ENCODE peak calls at places on chromosomes 6 and 20, in seven cellular contexts. K, L, G, Y, Q, X and J are unnamed samples. For H3K4me1 and H3K9me3, the result is how much of the 10 kb centered on the place peaks cover.

GRCh38 chr20:57389695-57390603 is 1.2 kb upstream of the RBM38 start:
- DNase-seq in Y (peak), Q (no peak), K (no peak), L (peak), X (peak), G (peak), J (peak)

GRCh38 chr6:36423101-36423824 is 19.4 kb downstream of the PXT1 start:
- DNase-seq in X (peak), L (peak), Q (peak), Y (peak), K (peak), G (peak), J (peak)

GRCh38 chr20:47041500-47041899 is 146.9 kb downstream of the EYA2 start:
- DNase-seq in X (no peak), G (no peak), K (no peak), Y (no peak), L (no peak), Q (no peak), J (no peak)

GRCh38 chr20:44137210-44137781 is 49.7 kb downstream of the JPH2 start:
- DNase-seq in Q (peak), G (peak), L (no peak), Y (no peak), X (peak), K (peak), J (no peak)

GRCh38 chr6:1409774-1410465 is 20.5 kb downstream of the FOXF2 start:
- DNase-seq in G (no peak), K (no peak), Q (no peak), Y (no peak), X (no peak), L (no peak), J (no peak)

GRCh38 chr6:93849857-93850256 is 430.5 kb upstream of the EPHA7 start:
- DNase-seq in Y (no peak), Q (no peak), K (no peak), G (no peak), L (no peak), X (no peak), J (no peak)

GRCh38 chr6:44859901-44860410 is 468.2 kb upstream of the RUNX2 start:
- DNase-seq in G (no peak), L (no peak), X (no peak), K (no peak), Y (no peak), Q (no peak), J (no peak)

GRCh38 chr20:53809242-53809641 is 215.6 kb upstream of the ZNF217 start:
- DNase-seq in X (no peak), L (no peak), Y (no peak), G (no peak), Q (no peak), K (no peak), J (no peak)

GRCh38 chr6:26305097-26305841 is 59.7 kb upstream of the BTN3A2 start:
- DNase-seq in L (peak), K (peak), G (peak), X (no peak), Y (peak), Q (peak), J (peak)

GRCh38 chr6:167554854-167555253 is 230.0 kb downstream of the TTLL2 start:
- DNase-seq in Y (no peak), X (no peak), K (no peak), G (no peak), Q (no peak), L (no peak), J (no peak)

GRCh38 chr6:118580585-118581419 is 32.7 kb downstream of the PLN start:
- DNase-seq in L (no peak), Y (peak), G (no peak), K (peak), Q (no peak), X (peak), J (no peak)

GRCh38 chr20:41889125-41889870 is 271.1 kb upstream of the CHD6 start:
- DNase-seq in Q (no peak), G (no peak), X (no peak), Y (no peak), K (no peak), L (no peak), J (no peak)

GRCh38 chr20:39823239-39823638 is 861.1 kb downstream of the DHX35 start:
- DNase-seq in K (no peak), G (no peak), L (no peak), X (no peak), Y (no peak), Q (no peak), J (no peak)

GRCh38 chr6:55399331-55399730 is 72.1 kb downstream of the GFRAL start:
- DNase-seq in L (no peak), K (no peak), Q (no peak), X (no peak), G (no peak), Y (no peak), J (no peak)

GRCh38 chr20:45098096-45098773 is 2.7 kb downstream of the KCNS1 start:
- DNase-seq in Y (no peak), K (peak), G (no peak), Q (peak), X (no peak), L (no peak), J (no peak)

GRCh38 chr6:40444811-40445210 is 142.4 kb downstream of the LRFN2 start:
- DNase-seq in X (no peak), L (no peak), Y (no peak), G (no peak), Q (no peak), K (no peak), J (no peak)

GRCh38 chr20:35319206-35320197 is 27.3 kb upstream of the FAM83C start:
- DNase-seq in X (no peak), G (no peak), Q (no peak), K (no peak), Y (no peak), L (no peak), J (no peak)

GRCh38 chr6:127342296-127342945 is 988 bp downstream of the ECHDC1 start:
- DNase-seq in Q (no peak), X (no peak), L (no peak), K (peak), G (no peak), Y (no peak), J (no peak)

GRCh38 chr6:30200551-30201281 is 12.5 kb downstream of the TRIM26 start:
- DNase-seq in G (no peak), Y (no peak), L (no peak), X (no peak), Q (no peak), K (no peak), J (no peak)

GRCh38 chr20:36861875-36862801 is 13.8 kb upstream of the TLDC2 start:
- DNase-seq in G (peak), K (peak), Y (no peak), Q (peak), L (no peak), X (peak), J (no peak)

GRCh38 chr6:75524322-75524972 is 30.8 kb upstream of the FILIP1 start:
- DNase-seq in Y (no peak), L (no peak), K (no peak), X (no peak), Q (no peak), G (no peak), J (no peak)

GRCh38 chr20:45918182-45918737 is 6.3 kb upstream of the PLTP start:
- DNase-seq in X (no peak), Q (no peak), L (no peak), G (no peak), Y (no peak), K (no peak), J (no peak)

GRCh38 chr6:13392462-13392861 is 64.1 kb upstream of the TBC1D7 start:
- DNase-seq in L (no peak), Y (no peak), K (no peak), G (no peak), X (no peak), Q (no peak), J (no peak)

GRCh38 chr20:63189846-63190559 is 25.9 kb downstream of the YTHDF1 start:
- DNase-seq in K (no peak), Y (no peak), Q (no peak), X (no peak), L (no peak), G (no peak), J (no peak)

GRCh38 chr6:147382945-147383554 is 125.4 kb upstream of the SAMD5 start:
- DNase-seq in K (peak), Q (no peak), L (no peak), G (no peak), Y (no peak), X (no peak), J (no peak)

GRCh38 chr6:24932832-24933231 is 2.9 kb downstream of the RIPOR2 start:
- DNase-seq in Q (no peak), K (no peak), Y (no peak), L (no peak), G (no peak), X (no peak), J (no peak)

GRCh38 chr20:53880108-53880641 is 190.2 kb downstream of the BCAS1 start:
- DNase-seq in X (no peak), K (no peak), L (no peak), G (no peak), Y (no peak), Q (no peak), J (no peak)

GRCh38 chr6:28368522-28368921 is 18.8 kb downstream of the ZKSCAN3 start:
- DNase-seq in Y (no peak), G (no peak), K (no peak), Q (no peak), X (no peak), L (no peak), J (no peak)

GRCh38 chr6:112286010-112286409 is 31.6 kb upstream of the LAMA4 start:
- DNase-seq in K (no peak), Y (peak), L (no peak), X (no peak), G (no peak), Q (no peak), J (peak)

GRCh38 chr20:57412347-57413029 is 21.3 kb downstream of the RBM38 start:
- DNase-seq in X (no peak), L (no peak), G (no peak), Y (peak), K (no peak), Q (no peak), J (no peak)

GRCh38 chr6:57029213-57029612 is 17.3 kb upstream of the KIAA1586 start:
- DNase-seq in Y (no peak), L (no peak), G (no peak), Q (no peak), K (no peak), X (no peak), J (no peak)

GRCh38 chr20:46222521-46223007 is 85.7 kb downstream of the CDH22 start:
- DNase-seq in Y (no peak), G (no peak), X (no peak), Q (peak), L (no peak), K (peak), J (no peak)

GRCh38 chr6:158008894-158009891 is 27.5 kb downstream of the SYNJ2 start:
- DNase-seq in K (no peak), X (peak), Q (no peak), L (no peak), G (peak), Y (no peak), J (peak)

GRCh38 chr20:62029951-62030350 is 35.7 kb downstream of the TAF4 start:
- DNase-seq in K (no peak), Y (no peak), G (peak), Q (no peak), X (no peak), L (no peak), J (no peak)

GRCh38 chr6:55758156-55758942 is 117.0 kb downstream of the BMP5 start:
- DNase-seq in Y (no peak), K (no peak), Q (no peak), L (no peak), X (peak), G (no peak), J (no peak)

GRCh38 chr6:128491041-128491642 is 29.3 kb downstream of the PTPRK start:
- DNase-seq in L (no peak), G (no peak), X (no peak), Y (no peak), K (no peak), Q (no peak), J (no peak)

GRCh38 chr6:28380381-28380780 is 19.2 kb downstream of the ZSCAN12 start:
- DNase-seq in G (no peak), K (no peak), X (no peak), Y (no peak), L (no peak), Q (no peak), J (no peak)

GRCh38 chr6:84224251-84224650 is 3.2 kb downstream of the CEP162 start:
- DNase-seq in X (no peak), Q (no peak), L (no peak), K (no peak), G (no peak), Y (no peak), J (no peak)

DNA sequence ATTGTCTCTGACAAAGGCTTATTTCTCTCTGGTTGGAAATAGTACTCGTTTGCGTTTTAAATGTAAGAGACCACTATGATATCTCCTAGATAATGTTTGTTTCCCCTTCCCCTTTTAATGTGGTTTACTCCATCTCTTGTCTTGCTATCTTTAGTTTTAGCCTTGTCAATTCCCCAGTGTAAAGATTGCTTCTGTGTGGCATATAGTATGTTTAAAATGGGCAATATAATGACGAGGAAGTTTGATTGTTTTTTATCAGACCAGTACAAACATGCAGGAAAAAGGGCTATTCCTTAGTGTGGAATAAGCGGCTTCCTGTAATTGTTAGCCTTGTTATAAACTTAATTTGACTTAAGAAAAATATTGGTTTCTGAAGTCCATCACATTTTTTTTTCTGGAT is 3.1 kb downstream of the QKI start:
- DNase-seq in G (no peak), X (no peak), K (no peak), Q (no peak), L (no peak), Y (no peak), J (no peak)
- H3K4me1 ChIP-seq in G (under half), X (under half), K (under half), Q (under half), L (under half), Y (under half), J (under half)

DNA sequence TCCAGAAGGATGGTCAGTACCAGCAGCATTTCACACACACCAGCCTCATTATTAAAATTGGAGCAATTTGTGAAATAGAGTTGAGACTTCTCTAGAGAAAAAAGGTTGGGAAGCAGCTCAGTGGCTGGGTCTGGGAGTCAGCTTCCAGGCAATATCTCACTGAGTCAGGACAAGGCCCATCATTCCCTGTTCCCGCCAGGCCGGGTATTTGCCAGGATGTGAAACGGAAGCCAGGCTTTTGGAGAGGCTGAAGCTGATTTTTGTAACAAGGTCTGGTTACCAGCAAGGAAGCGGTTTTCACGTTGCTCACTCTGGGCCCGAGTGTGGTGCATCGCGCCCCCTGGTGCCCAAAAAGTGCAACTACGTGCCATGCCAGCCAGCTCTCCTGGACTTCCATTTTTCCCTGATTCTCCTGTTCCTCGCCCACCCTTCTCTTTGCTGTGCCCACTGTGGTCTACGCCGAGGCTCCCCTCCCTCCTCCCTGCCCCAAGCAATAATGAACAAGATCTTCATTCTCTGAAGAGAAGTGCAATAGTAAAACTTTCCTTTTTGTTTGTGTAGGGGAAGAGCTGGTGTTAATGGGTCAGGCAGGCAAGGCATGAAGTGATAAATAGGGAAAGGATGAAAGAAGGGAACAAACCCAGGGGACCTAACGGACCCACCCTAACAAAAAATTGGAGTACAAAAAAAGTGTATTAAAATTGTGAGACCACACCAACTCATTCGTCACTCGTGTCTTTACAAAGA is 67.1 kb downstream of the ZBTB2 start:
- DNase-seq in X (peak), Q (peak), L (peak), Y (peak), G (peak), K (peak), J (peak)
- H3K9me3 ChIP-seq in X (under half), Q (under half), L (under half), Y (under half), G (under half), K (under half), J (under half)

DNA sequence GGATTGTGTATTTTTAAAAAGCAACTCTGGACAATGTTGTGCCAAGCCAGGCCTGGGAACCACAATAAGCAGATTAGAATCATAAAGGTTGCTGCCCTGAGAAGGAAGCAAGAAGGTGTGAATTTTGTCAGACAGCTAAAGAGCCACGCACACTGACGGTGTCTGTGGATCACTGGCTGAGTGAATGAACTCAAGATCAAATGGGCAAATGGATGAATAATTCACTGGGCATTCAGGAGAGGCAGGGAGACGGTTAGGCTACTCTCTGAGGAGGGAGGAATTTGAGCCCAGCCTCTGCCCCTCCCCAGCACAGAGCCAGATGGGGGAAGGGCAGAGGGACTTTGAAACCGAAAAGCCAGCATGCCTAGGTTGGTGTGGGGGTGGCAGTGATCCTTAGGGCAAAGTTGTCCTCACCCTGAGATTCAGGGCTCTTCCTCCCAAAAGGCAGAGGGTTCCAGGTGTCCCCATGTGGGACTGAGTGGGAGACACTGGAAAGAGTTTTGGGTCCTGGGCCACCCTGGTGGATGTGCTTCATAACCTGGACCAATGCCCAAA is 19.5 kb upstream of the SLC22A7 start:
- DNase-seq in Q (no peak), X (no peak), L (no peak), K (no peak), G (no peak), Y (no peak), J (no peak)
- H3K4me3 ChIP-seq in Q (no peak), X (no peak), L (no peak), K (no peak), G (no peak), Y (no peak), J (no peak)

DNA sequence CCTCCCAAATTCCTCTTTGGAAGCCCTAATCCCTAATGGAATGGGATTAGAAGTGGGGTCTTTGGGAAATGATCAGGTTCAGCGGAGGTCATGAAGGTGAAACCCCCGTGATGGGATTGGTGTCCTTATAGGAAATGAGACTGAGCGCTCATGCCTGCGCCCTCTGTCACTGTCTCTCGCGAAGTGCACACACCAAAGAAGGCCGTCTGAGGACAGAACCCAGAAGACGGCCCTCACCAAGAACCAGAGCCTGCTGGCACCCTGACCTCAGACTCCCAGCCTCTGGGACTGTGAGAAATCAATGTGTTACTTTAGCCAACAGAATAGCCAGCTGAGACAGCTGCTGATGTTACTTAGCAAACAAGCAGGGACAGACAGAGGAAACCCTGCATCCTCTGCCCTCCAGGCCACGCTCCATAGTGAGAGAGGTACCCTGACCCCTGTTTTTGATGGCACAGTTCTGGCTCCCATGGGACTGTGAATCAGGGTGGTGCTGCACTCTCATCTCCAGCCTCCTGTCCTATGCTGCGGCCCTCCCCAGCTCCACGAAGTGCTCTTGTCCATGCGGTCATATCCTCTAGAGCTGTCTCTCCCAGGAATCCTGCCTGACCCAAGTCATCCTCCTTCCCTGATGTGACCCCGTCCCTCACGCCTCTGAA is 369.3 kb downstream of the ZFAND3 start:
- DNase-seq in K (no peak), X (no peak), L (no peak), G (peak), Y (no peak), Q (no peak), J (no peak)
- H3K4me1 ChIP-seq in K (under half), X (under half), L (under half), G (under half), Y (under half), Q (under half), J (under half)

GRCh38 chr20:31998246-31998645 is 12.0 kb upstream of the CCM2L start:
- DNase-seq in K (no peak), L (no peak), G (no peak), Q (no peak), X (no peak), Y (no peak), J (no peak)

GRCh38 chr20:31992086-31992485 is 18.2 kb upstream of the CCM2L start:
- DNase-seq in G (no peak), X (no peak), Q (no peak), L (no peak), K (no peak), Y (no peak), J (no peak)

GRCh38 chr20:31990958-31991705 is 19.1 kb upstream of the CCM2L start:
- DNase-seq in G (no peak), Q (no peak), Y (no peak), K (no peak), X (no peak), L (no peak), J (no peak)

GRCh38 chr20:31996996-31997395 is 13.2 kb upstream of the CCM2L start:
- DNase-seq in K (no peak), X (no peak), G (no peak), Q (no peak), Y (no peak), L (no peak), J (no peak)
- H3K9me3 ChIP-seq in K (under half), X (under half), G (under half), Q (under half), Y (under half), L (under half), J (under half)